ENCODE peak calls at places on chromosomes 12 and 14, in ten cellular contexts. R is left lung, B is uterus, W is adrenal gland, H is right lobe of liver, F is cardiac muscle cell, Z is A549, K is esophagus squamous epithelium, G is tibial artery, J is transverse colon. N is an unnamed sample.
A peak's percentile ranks its signal among the peaks of the same experiment; 100 is the strongest.

GRCh38 chr12:21169878-21170472 is 39.0 kb downstream of the SLCO1B1 start:
- DNase-seq in F (peak; percentile 77), B (no peak), H (no peak), J (peak; percentile 24), G (no peak), Z (peak; percentile 5), W (peak; percentile 31), R (no peak), K (no peak), N (no peak)

GRCh38 chr12:125773033-125773432 is 707.8 kb downstream of the AACS start:
- DNase-seq in B (no peak), J (no peak), W (peak; percentile 2), H (peak; percentile 22), R (no peak), G (no peak), F (peak; percentile 51), Z (peak; percentile 18), K (no peak), N (no peak)

GRCh38 chr12:100138048-100138907 is 4.4 kb downstream of the BLTP3B start:
- DNase-seq in W (no peak), B (no peak), F (peak; percentile 30), Z (no peak), J (no peak), G (no peak), R (no peak), K (no peak), H (no peak), N (no peak)

GRCh38 chr14:91573894-91574837 is 64.1 kb upstream of the PPP4R3A start:
- DNase-seq in W (peak; percentile 12), B (no peak), Z (peak; percentile 43), J (peak; percentile 77), K (no peak), H (peak; percentile 88), F (peak; percentile 75), R (peak; percentile 63), G (peak; percentile 92), N (peak; percentile 19)

GRCh38 chr14:93207468-93208308 is 632 bp downstream of the UBR7 start:
- DNase-seq in J (no peak), R (no peak), B (no peak), G (peak; percentile 72), Z (peak; percentile 81), K (no peak), F (peak; percentile 69), W (peak; percentile 59), H (peak; percentile 65), N (peak; percentile 57)

GRCh38 chr14:24056800-24057184 is 5.0 kb downstream of the CARMIL3 start:
- DNase-seq in B (no peak), H (no peak), F (no peak), Z (no peak), W (no peak), G (peak; percentile 59), R (peak; percentile 19), J (no peak), K (no peak), N (no peak)

GRCh38 chr14:89899917-89900680 is 54.4 kb downstream of the EFCAB11 start:
- DNase-seq in H (no peak), R (no peak), Z (no peak), B (no peak), W (peak; percentile 14), F (peak; percentile 42), J (no peak), G (no peak), K (no peak), N (no peak)

GRCh38 chr12:319116-319515 is 56.5 kb upstream of the SLC6A13 start:
- DNase-seq in F (no peak), B (no peak), W (no peak), J (no peak), Z (no peak), R (no peak), H (no peak), K (no peak), G (no peak), N (no peak)

GRCh38 chr14:95520346-95520745 is 3.9 kb upstream of the SYNE3 start:
- DNase-seq in J (no peak), W (peak; percentile 44), K (no peak), B (no peak), F (no peak), G (no peak), H (no peak), Z (no peak), R (peak; percentile 54), N (no peak)

GRCh38 chr12:62123721-62124203 is 136.4 kb upstream of the USP15 start:
- DNase-seq in Z (peak; percentile 11), B (no peak), W (peak; percentile 49), H (no peak), G (peak; percentile 63), K (no peak), J (peak; percentile 15), R (no peak), F (peak; percentile 59), N (no peak)

GRCh38 chr12:132308311-132309161 is 20.9 kb downstream of the GALNT9 start:
- DNase-seq in G (no peak), W (no peak), F (no peak), B (no peak), H (no peak), J (no peak), Z (no peak), K (no peak), R (no peak), N (no peak)

GRCh38 chr14:58151701-58152568 is at the start of gene ARMH4:
- DNase-seq in J (peak; percentile 82), B (peak; percentile 84), G (peak; percentile 89), W (peak; percentile 90), H (peak; percentile 93), K (no peak), F (peak; percentile 98), R (peak; percentile 88), Z (peak; percentile 76), N (peak; percentile 85)
- TF ChIP-seq CTCF in J (no peak), B (peak; percentile 27), G (no peak), W (peak; percentile 29), H (peak; percentile 36), K (peak; percentile 27), F (no peak), R (peak; percentile 10), Z (no peak), N (peak; percentile 52)

GRCh38 chr12:115264605-115265004 is 580.6 kb upstream of the TBX3 start:
- DNase-seq in F (no peak), R (no peak), H (no peak), K (no peak), Z (no peak), J (no peak), B (no peak), G (no peak), W (no peak), N (no peak)

GRCh38 chr12:115260807-115261161 is 576.8 kb upstream of the TBX3 start:
- DNase-seq in H (no peak), J (no peak), K (no peak), G (no peak), R (no peak), Z (no peak), W (no peak), B (no peak), F (no peak), N (no peak)

GRCh38 chr12:115261249-115261648 is 577.3 kb upstream of the TBX3 start:
- DNase-seq in R (no peak), G (no peak), K (no peak), F (no peak), J (no peak), W (no peak), Z (no peak), H (no peak), B (no peak), N (no peak)

GRCh38 chr12:115259968-115260806 is 576.2 kb upstream of the TBX3 start:
- DNase-seq in R (no peak), F (no peak), G (no peak), W (no peak), H (no peak), B (no peak), K (no peak), J (no peak), Z (no peak), N (no peak)

DNA sequence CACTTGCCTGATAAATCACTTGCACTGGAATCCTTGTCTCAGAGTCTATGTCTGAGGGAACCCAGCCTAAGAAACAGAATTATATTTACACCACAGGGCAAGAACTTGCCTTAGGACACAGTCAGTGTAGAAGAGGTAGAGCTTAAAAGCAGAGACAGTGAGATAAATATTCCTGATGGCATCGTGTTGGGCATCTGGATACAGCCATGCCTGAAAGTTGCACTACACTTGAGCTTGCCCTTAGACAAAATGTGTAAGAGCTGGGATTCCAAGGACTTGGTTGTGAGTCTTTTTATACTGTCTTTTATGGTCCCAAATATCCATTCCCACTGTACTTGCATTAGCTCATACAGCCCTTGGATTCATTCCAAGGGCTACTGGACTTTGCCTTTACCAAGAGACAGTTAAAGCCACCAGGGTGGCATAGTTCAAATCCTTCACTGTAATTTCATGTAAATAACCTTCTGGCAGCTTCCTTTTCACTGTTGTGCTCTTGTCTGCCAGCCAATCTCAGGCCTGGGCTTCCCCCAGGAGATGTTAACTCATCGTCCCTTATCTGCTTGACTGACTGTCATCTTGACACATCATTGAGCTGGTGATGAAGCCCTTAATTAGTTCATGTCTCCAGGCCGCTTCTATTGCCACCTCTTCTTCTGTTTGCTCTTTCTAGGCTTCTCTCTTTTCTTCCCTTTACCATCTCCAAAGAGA is 577.9 kb upstream of the TBX3 start:
- DNase-seq in W (no peak), R (no peak), Z (no peak), H (peak; percentile 38), J (peak; percentile 67), B (no peak), G (no peak), F (no peak), K (no peak), N (no peak)
- H3K4me3 ChIP-seq in W (no peak overlapping the region), R (no peak overlapping the region), Z (no peak overlapping the region), H (no peak overlapping the region), J (no peak overlapping the region), B (no peak overlapping the region), G (no peak overlapping the region), F (no peak overlapping the region), K (no peak overlapping the region), N (no peak overlapping the region)

DNA sequence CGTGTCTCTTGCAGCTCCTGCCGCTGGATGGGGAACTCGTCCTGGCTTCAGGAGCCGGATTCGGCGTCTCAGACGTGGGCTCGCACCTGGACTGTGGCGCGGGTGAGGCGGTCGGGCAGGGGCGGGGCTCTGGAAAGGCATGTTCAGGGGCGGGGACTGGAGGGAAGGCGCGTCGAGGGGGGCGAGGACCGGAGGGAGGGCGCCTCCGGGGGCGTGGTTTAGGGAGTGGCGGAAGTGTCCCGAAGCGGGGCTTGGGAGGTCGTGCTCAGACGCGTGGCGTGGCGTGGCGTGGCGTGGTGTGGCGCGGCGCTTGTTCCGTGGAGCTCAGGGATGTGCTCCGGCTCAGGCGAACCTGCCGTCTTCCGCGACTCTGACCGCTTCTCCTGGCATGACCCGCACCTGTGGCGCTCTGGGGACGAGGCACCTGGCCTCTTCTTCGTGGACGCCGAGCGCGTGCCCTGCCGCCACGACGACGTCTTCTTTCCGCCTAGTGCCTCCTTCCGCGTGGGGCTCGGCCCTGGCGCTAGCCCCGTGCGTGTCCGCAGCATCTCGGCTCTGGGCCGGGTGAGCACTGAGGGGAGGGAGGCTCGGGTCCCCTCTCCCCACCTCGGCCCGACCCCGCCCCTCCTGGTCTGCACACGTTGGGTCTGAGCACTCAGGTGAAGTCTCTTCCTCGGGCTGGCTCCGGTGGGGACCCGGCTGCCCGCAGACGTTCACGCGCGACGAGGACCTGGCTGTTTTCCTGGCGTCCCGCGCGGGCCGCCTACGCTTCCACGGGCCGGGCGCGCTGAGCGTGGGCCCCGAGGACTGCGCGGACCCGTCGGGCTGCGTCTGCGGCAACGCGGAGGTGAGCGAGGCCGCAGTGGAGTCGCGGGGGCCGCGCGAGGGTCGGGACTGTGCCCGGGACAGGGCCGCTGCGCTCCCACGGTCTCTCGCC is 6.2 kb downstream of the AMN start:
- DNase-seq in K (peak; percentile 33), R (peak; percentile 86), J (peak; percentile 96), Z (no peak), H (peak; percentile 64), G (no peak), F (peak; percentile 78), W (peak; percentile 49), B (peak; percentile 36), N (peak; percentile 58)
- H3K4me1 ChIP-seq in K (peaks cover 23% of the 10 kb centered on the region), R (peaks cover 21% of the 10 kb centered on the region), J (peaks cover 41% of the 10 kb centered on the region), Z (no peaks in the 10 kb centered on the region), H (no peaks in the 10 kb centered on the region), G (no peaks in the 10 kb centered on the region), F (peaks cover 8% of the 10 kb centered on the region), W (peaks cover 28% of the 10 kb centered on the region), B (peaks cover 7% of the 10 kb centered on the region), N (peaks cover 35% of the 10 kb centered on the region)

GRCh38 chr12:82468563-82468962 is 110.2 kb downstream of the METTL25 start:
- DNase-seq in G (no peak), H (no peak), Z (no peak), F (no peak), B (no peak), W (no peak), J (no peak), R (no peak), K (no peak), N (no peak)
- TF ChIP-seq CTCF in G (no peak), H (no peak), Z (no peak), F (no peak), B (no peak), W (no peak), J (no peak), R (no peak), K (no peak), N (no peak)

N was measured in left ventricle myocardium inferior.